ENCODE peak calls at places on chromosomes 3 and 15, in five cellular contexts. M is IMR-90; W is cardiac muscle cell; E is Karpas-422; Q is CD4-positive, CD25-positive, alpha-beta regulatory T cell. T is an unnamed sample.

GRCh38 chr3:118817748-118818165 is 216.9 kb downstream of the IGSF11 start:
- DNase-seq in W (peak; percentile 65), E (peak; percentile 91), M (peak; percentile 57), Q (peak; percentile 53), T (no peak)

GRCh38 chr3:141608438-141608837 is 121.6 kb downstream of the RASA2 start:
- DNase-seq in M (no peak), W (peak; percentile 52), Q (no peak), E (no peak), T (no peak)

GRCh38 chr3:44353355-44353924 is 14.9 kb downstream of the TCAIM start:
- DNase-seq in W (no peak), E (no peak), Q (no peak), M (no peak), T (no peak)

GRCh38 chr3:184769771-184770170 is 42.2 kb upstream of the VPS8 start:
- DNase-seq in M (no peak), W (no peak), Q (no peak), E (no peak), T (no peak)

GRCh38 chr15:80093854-80094418 is 34.5 kb downstream of the ZFAND6 start:
- DNase-seq in E (no peak), M (no peak), W (peak; percentile 46), Q (no peak), T (peak; percentile 55)

GRCh38 chr3:64900916-64901903 is 213.4 kb upstream of the ADAMTS9 start:
- DNase-seq in E (no peak), M (peak; percentile 64), Q (no peak), W (peak; percentile 57), T (peak; percentile 26)

GRCh38 chr3:179775416-179776122 is 122.7 kb downstream of the USP13 start:
- DNase-seq in W (no peak), M (no peak), E (no peak), Q (no peak), T (no peak)

GRCh38 chr3:187737401-187738088 is 7.7 kb downstream of the BCL6 start:
- DNase-seq in W (peak; percentile 85), M (peak; percentile 65), E (peak; percentile 74), Q (peak; percentile 61), T (peak; percentile 79)

GRCh38 chr15:91471410-91471993 is 371.4 kb downstream of the SV2B start:
- DNase-seq in M (peak; percentile 92), Q (peak; percentile 52), E (no peak), W (peak; percentile 27), T (no peak)

GRCh38 chr15:51377038-51377761 is 35.7 kb downstream of the GLDN start:
- DNase-seq in Q (no peak), E (no peak), W (peak; percentile 21), M (peak; percentile 93), T (no peak)

GRCh38 chr3:74121761-74122160 is 492.7 kb downstream of the CNTN3 start:
- DNase-seq in E (no peak), Q (no peak), M (peak; percentile 10), W (no peak), T (no peak)

GRCh38 chr3:9098716-9099675 is 135.7 kb upstream of the RAD18 start:
- DNase-seq in E (no peak), Q (no peak), M (no peak), W (no peak), T (no peak)

GRCh38 chr15:89371145-89372044 is 36.8 kb upstream of the POLG start:
- DNase-seq in W (peak; percentile 15), Q (no peak), M (no peak), E (no peak), T (no peak)

GRCh38 chr3:117955196-117955595 is 1079.5 kb downstream of the IGSF11 start:
- DNase-seq in E (no peak), M (peak; percentile 56), Q (no peak), W (no peak), T (no peak)

GRCh38 chr3:38836561-38836960 is 20.5 kb upstream of the SCN10A start:
- DNase-seq in E (no peak), W (no peak), M (no peak), Q (no peak), T (no peak)

GRCh38 chr3:57559526-57559925 is 3.5 kb downstream of the PDE12 start:
- DNase-seq in W (peak; percentile 44), E (no peak), M (peak; percentile 52), Q (no peak), T (no peak)

GRCh38 chr15:63054985-63055384 is 12.4 kb downstream of the TPM1 start:
- DNase-seq in M (no peak), Q (no peak), W (no peak), E (no peak), T (no peak)

GRCh38 chr3:74532446-74532845 is 82.0 kb downstream of the CNTN3 start:
- DNase-seq in W (peak; percentile 81), M (peak; percentile 91), Q (no peak), E (no peak), T (no peak)

GRCh38 chr15:92519709-92520108 is 126.0 kb downstream of the ST8SIA2 start:
- DNase-seq in M (no peak), E (no peak), W (no peak), Q (no peak), T (no peak)

GRCh38 chr3:139838269-139838957 is 96.6 kb upstream of the CLSTN2 start:
- DNase-seq in Q (no peak), E (no peak), W (no peak), M (no peak), T (no peak)

GRCh38 chr3:135301670-135302069 is 506.6 kb downstream of the EPHB1 start:
- DNase-seq in Q (no peak), M (no peak), W (no peak), E (no peak), T (no peak)

DNA sequence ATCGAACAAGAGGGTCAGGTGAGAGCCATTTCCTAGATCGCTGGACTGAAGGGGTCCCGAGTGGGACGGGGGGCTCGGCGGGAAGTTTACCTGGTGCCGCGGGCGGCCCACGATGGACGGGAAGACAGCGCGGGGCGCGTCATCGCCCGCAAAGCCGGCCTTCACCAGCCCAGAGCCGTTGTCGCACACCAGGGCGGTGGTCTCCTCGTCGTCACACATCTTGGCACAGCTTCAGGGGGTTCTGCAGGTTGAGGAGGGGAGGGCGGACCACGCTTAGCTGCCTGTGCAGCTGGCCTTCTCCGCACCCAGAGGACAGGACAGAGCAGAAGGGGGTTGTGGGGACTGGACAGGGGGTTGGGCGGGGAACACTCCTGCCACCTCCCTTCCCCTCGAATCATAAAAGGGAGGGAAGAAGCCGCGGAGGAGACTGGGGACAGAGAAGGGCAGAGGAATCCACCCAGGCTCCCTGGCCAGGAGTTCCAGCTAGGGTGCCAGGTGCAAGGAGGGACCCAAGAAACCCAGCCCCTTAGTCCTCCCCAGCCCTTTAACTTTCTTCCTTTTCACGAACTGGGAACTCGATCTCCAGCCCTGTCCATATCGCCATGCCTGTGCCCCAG is 651 bp downstream of the ACTC1 start:
- DNase-seq in W (no peak), E (no peak), Q (no peak), M (no peak), T (no peak)
- H3K27me3 ChIP-seq in W (no peaks in the 10 kb centered on the region), E (no peaks in the 10 kb centered on the region), Q (peaks cover 14% of the 10 kb centered on the region), M (peaks cover 1% of the 10 kb centered on the region), T (peaks cover 3% of the 10 kb centered on the region)

GRCh38 chr15:72999586-72999985 is 52.7 kb upstream of the NEO1 start:
- DNase-seq in E (no peak), M (no peak), W (no peak), Q (no peak), T (no peak)

GRCh38 chr15:72994778-72995177 is 57.5 kb upstream of the NEO1 start:
- DNase-seq in M (no peak), W (peak; percentile 43), E (no peak), Q (no peak), T (no peak)

GRCh38 chr15:72998681-72999466 is 53.4 kb upstream of the NEO1 start:
- DNase-seq in W (no peak), Q (no peak), M (no peak), E (no peak), T (no peak)

GRCh38 chr15:73001840-73002239 is 50.4 kb upstream of the NEO1 start:
- DNase-seq in Q (no peak), E (no peak), W (no peak), M (no peak), T (no peak)

GRCh38 chr15:72998226-72998625 is 54.0 kb upstream of the NEO1 start:
- DNase-seq in M (no peak), W (no peak), E (no peak), Q (no peak), T (no peak)
- H3K27ac ChIP-seq in M (no peak overlapping the region), W (no peak overlapping the region), E (no peak overlapping the region), Q (no peak overlapping the region), T (no peak overlapping the region)

GRCh38 chr3:113534365-113534764 is 2.0 kb downstream of the SIDT1 start:
- DNase-seq in Q (peak; percentile 56), W (no peak), E (no peak), M (no peak), T (no peak)
- H3K27me3 ChIP-seq in Q (no peaks in the 10 kb centered on the region), W (peaks cover 91% of the 10 kb centered on the region), E (no peaks in the 10 kb centered on the region), M (peaks cover 56% of the 10 kb centered on the region), T (peaks cover 49% of the 10 kb centered on the region)

GRCh38 chr3:114902691-114903101 is 244.4 kb downstream of the ZBTB20 start:
- DNase-seq in W (no peak), Q (no peak), E (no peak), M (peak; percentile 4), T (no peak)

GRCh38 chr3:114904633-114905032 is 242.5 kb downstream of the ZBTB20 start:
- DNase-seq in Q (no peak), M (no peak), W (no peak), E (no peak), T (no peak)

GRCh38 chr3:114899186-114899931 is 247.7 kb downstream of the ZBTB20 start:
- DNase-seq in M (no peak), E (no peak), Q (no peak), W (no peak), T (no peak)

GRCh38 chr3:114903213-114903612 is 243.9 kb downstream of the ZBTB20 start:
- DNase-seq in W (no peak), Q (no peak), E (no peak), M (peak; percentile 2), T (no peak)

DNA sequence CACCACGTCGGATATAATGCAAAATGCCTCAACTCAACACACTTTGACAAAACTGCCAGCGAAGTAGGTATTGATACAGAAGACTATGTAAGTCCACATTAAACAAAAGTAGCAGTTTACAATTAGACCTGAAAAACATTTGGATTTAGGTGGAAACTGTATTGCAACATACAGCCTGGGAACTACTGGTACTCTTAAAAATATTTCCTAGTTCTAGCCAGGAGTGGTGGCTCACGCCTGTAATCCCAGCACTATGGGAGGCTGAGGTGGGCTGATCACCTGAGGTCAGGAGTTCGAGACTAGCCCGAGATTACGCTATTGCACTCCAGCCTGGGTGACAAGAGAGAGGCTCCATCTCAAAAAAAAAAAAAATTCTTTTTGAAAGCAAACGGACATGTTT is 246.2 kb downstream of the ZBTB20 start:
- DNase-seq in M (no peak), Q (no peak), E (no peak), W (peak; percentile 15), T (no peak)
- H3K27ac ChIP-seq in M (no peak overlapping the region), Q (no peak overlapping the region), E (no peak overlapping the region), W (no peak overlapping the region), T (no peak overlapping the region)